ENCODE peak calls at places on chromosomes 2 and 18, in nine cellular contexts. L is foreskin fibroblast, A is fibroblast of pulmonary artery, Q is WERI-Rb-1, N is esophagus squamous epithelium, S is lower lobe of right lung, D is fibroblast of lung, X is BJ, Z is brain microvascular endothelial cell. H is an unnamed sample.

GRCh38 chr2:134134313-134134706 is 119.6 kb upstream of the MGAT5 start:
- DNase-seq in L (no peak), A (no peak), Q (no peak), N (no peak), S (no peak), D (no peak), X (no peak), Z (no peak), H (no peak)

GRCh38 chr18:79935098-79935480 is 16.4 kb downstream of the SLC66A2 start:
- DNase-seq in L (no peak), A (no peak), Q (peak; percentile 4), N (no peak), S (peak; percentile 4), D (no peak), X (no peak), Z (no peak), H (no peak)

GRCh38 chr2:12950957-12951656 is 234.4 kb downstream of the TRIB2 start:
- DNase-seq in L (peak; percentile 75), A (peak; percentile 80), Q (no peak), N (no peak), S (no peak), D (peak; percentile 80), X (peak; percentile 79), Z (peak; percentile 78), H (no peak)

GRCh38 chr2:28538134-28538533 is 42.3 kb downstream of the PLB1 start:
- DNase-seq in L (no peak), A (no peak), Q (no peak), N (no peak), S (no peak), D (no peak), X (no peak), Z (no peak), H (no peak)

GRCh38 chr2:59974051-59974766 is 579.2 kb downstream of the BCL11A start:
- DNase-seq in L (no peak), A (no peak), Q (no peak), N (no peak), S (no peak), D (no peak), X (no peak), Z (no peak), H (peak; percentile 7)

GRCh38 chr2:119064567-119064966 is 94.0 kb downstream of the C1QL2 start:
- DNase-seq in L (peak; percentile 10), A (peak; percentile 16), Q (no peak), N (no peak), S (no peak), D (no peak), X (no peak), Z (no peak), H (no peak)

GRCh38 chr2:144258154-144258553 is 261.8 kb downstream of the ZEB2 start:
- DNase-seq in L (no peak), A (no peak), Q (no peak), N (no peak), S (no peak), D (no peak), X (no peak), Z (no peak), H (no peak)

GRCh38 chr2:40434638-40435296 is 17.1 kb downstream of the SLC8A1 start:
- DNase-seq in L (peak; percentile 96), A (peak; percentile 95), Q (no peak), N (no peak), S (no peak), D (peak; percentile 99), X (peak; percentile 93), Z (peak; percentile 90), H (no peak)

GRCh38 chr2:42828487-42829416 is 36.4 kb upstream of the HAAO start:
- DNase-seq in L (peak; percentile 90), A (peak; percentile 80), Q (peak; percentile 85), N (no peak), S (peak; percentile 80), D (peak; percentile 49), X (no peak), Z (peak; percentile 54), H (peak; percentile 84)

GRCh38 chr18:14124689-14125088 is 7.5 kb downstream of the ZNF519 start:
- DNase-seq in L (no peak), A (no peak), Q (no peak), N (no peak), S (no peak), D (no peak), X (no peak), Z (no peak), H (no peak)

GRCh38 chr2:57862153-57862552 is 184.5 kb upstream of the VRK2 start:
- DNase-seq in L (no peak), A (no peak), Q (no peak), N (no peak), S (no peak), D (no peak), X (no peak), Z (no peak), H (no peak)

GRCh38 chr2:66389651-66390131 is 45.2 kb upstream of the MEIS1 start:
- DNase-seq in L (no peak), A (no peak), Q (no peak), N (no peak), S (no peak), D (peak; percentile 58), X (no peak), Z (no peak), H (no peak)

GRCh38 chr2:233422050-233422639 is 67.9 kb downstream of the DGKD start:
- DNase-seq in L (no peak), A (no peak), Q (no peak), N (no peak), S (peak; percentile 95), D (no peak), X (no peak), Z (no peak), H (no peak)

GRCh38 chr2:202018950-202019349 is 14.7 kb upstream of the FZD7 start:
- DNase-seq in L (peak; percentile 14), A (no peak), Q (no peak), N (no peak), S (no peak), D (no peak), X (no peak), Z (no peak), H (no peak)

GRCh38 chr2:47641366-47641765 is 141.6 kb upstream of the MSH6 start:
- DNase-seq in L (peak; percentile 14), A (no peak), Q (no peak), N (no peak), S (no peak), D (peak; percentile 45), X (no peak), Z (no peak), H (no peak)

GRCh38 chr2:160299540-160299939 is 99.5 kb upstream of the ITGB6 start:
- DNase-seq in L (no peak), A (peak; percentile 71), Q (no peak), N (no peak), S (no peak), D (peak; percentile 82), X (no peak), Z (peak; percentile 35), H (no peak)

GRCh38 chr18:9930299-9930884 is 16.6 kb downstream of the VAPA start:
- DNase-seq in L (no peak), A (no peak), Q (no peak), N (no peak), S (no peak), D (no peak), X (no peak), Z (no peak), H (no peak)
- TF ChIP-seq CTCF in L (no peak), A (no peak), Q (no peak), N (no peak), S (no peak), D (no peak), X (no peak), Z (no peak), H (no peak)

GRCh38 chr2:175627405-175627804 is 374.7 kb downstream of the LNPK start:
- DNase-seq in L (peak; percentile 83), A (no peak), Q (no peak), N (no peak), S (no peak), D (no peak), X (peak; percentile 41), Z (no peak), H (no peak)
- TF ChIP-seq CTCF in L (no peak), A (no peak), Q (no peak), N (no peak), S (no peak), D (no peak), X (no peak), Z (no peak), H (no peak)

DNA sequence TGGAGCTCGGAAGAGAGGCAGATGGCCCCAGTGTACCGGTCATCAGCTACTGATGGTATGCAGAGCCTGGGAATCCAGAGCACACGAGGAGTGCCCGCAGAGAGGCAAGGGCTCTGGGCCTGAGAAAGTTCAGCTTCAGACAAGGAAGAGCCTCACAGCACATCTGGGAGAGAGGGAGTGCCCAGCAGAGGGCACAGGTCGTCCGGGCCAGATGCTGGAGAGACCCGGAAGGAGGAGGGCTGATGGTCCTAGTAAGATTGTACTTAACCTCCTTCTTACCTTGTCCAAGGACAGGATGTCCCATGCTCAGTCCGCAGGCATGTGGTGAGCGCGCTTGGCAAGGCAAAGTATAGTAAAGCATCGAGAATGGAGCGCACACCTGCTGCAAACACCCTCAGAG is 24.4 kb upstream of the CHMP1B start:
- DNase-seq in L (no peak), A (no peak), Q (no peak), N (no peak), S (no peak), D (no peak), X (no peak), Z (no peak), H (no peak)
- TF ChIP-seq CTCF in L (no peak), A (no peak), Q (no peak), N (no peak), S (no peak), D (no peak), X (no peak), Z (no peak), H (no peak)

GRCh38 chr2:173023718-173024117 is 51.9 kb upstream of the MAP3K20 start:
- DNase-seq in L (no peak), A (no peak), Q (no peak), N (no peak), S (no peak), D (no peak), X (no peak), Z (no peak), H (no peak)

GRCh38 chr2:173027181-173028128 is 48.2 kb upstream of the MAP3K20 start:
- DNase-seq in L (peak; percentile 96), A (peak; percentile 96), Q (peak; percentile 78), N (peak; percentile 13), S (peak; percentile 72), D (peak; percentile 77), X (no peak), Z (peak; percentile 89), H (peak; percentile 86)

GRCh38 chr2:173017657-173018420 is 57.8 kb upstream of the MAP3K20 start:
- DNase-seq in L (no peak), A (no peak), Q (peak; percentile 24), N (no peak), S (no peak), D (no peak), X (no peak), Z (no peak), H (no peak)

GRCh38 chr2:173016451-173016850 is 59.2 kb upstream of the MAP3K20 start:
- DNase-seq in L (no peak), A (no peak), Q (no peak), N (no peak), S (no peak), D (no peak), X (no peak), Z (no peak), H (no peak)

DNA sequence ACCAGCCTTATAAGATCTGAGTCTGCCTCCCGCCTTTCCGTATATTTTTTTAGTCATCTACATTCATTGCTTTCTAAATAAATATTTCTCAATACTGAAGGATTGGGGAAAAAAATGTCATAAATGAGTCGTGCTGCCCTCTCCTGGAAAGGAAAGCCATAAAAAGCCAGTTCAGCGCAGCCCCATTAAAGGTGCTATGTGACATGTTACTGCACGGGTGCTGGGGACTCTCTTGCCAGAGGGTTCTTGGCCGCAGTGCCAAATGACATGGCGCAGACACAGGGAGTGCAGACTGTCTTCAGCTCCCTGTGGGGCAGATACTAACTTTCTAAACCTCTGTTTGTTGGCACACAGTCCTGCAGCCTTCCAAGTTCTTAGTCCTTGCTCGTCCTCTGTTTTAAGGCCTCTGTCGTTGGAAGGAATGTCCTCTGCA is 53.7 kb upstream of the MAP3K20 start:
- DNase-seq in L (peak; percentile 69), A (peak; percentile 51), Q (peak; percentile 20), N (no peak), S (no peak), D (peak; percentile 19), X (no peak), Z (peak; percentile 22), H (no peak)
- TF ChIP-seq CTCF in L (peak; percentile 32), A (peak; percentile 49), Q (peak; percentile 26), N (peak; percentile 39), S (peak; percentile 39), D (peak; percentile 57), X (peak; percentile 57), Z (peak; percentile 65), H (no peak)